ENCODE peak calls at places on chromosomes 5 and 9, in five cellular contexts. Q is amniotic epithelial cell, R is stomach, E is hepatic stellate cell, F is globus pallidus. W is an unnamed sample.

GRCh38 chr9:127347831-127348699 is 48.9 kb upstream of the SLC2A8 start:
- DNase-seq in F (no peak), E (peak; percentile 64), R (peak; percentile 21), Q (peak; percentile 71), W (no peak)

GRCh38 chr9:105443121-105443520 is 4.7 kb upstream of the FSD1L start:
- DNase-seq in F (peak; percentile 51), R (no peak), Q (no peak), E (no peak), W (no peak)

GRCh38 chr5:141973871-141974595 is 5.1 kb downstream of the RNF14 start:
- DNase-seq in Q (peak; percentile 85), E (peak; percentile 57), F (no peak), R (no peak), W (no peak)

GRCh38 chr5:154430466-154430865 is 15.3 kb upstream of the SAP30L start:
- DNase-seq in Q (no peak), R (no peak), F (no peak), E (no peak), W (no peak)

GRCh38 chr5:40356248-40356647 is 323.5 kb upstream of the PTGER4 start:
- DNase-seq in F (no peak), R (no peak), Q (peak; percentile 15), E (no peak), W (no peak)

GRCh38 chr9:122005597-122005996 is 87.5 kb downstream of the TTLL11 start:
- DNase-seq in Q (no peak), F (no peak), R (no peak), E (peak; percentile 55), W (no peak)

GRCh38 chr5:10103098-10103497 is 146.6 kb downstream of the ATPSCKMT start:
- DNase-seq in Q (no peak), F (no peak), E (no peak), R (no peak), W (no peak)

GRCh38 chr5:175746851-175747250 is 89.0 kb downstream of the HRH2 start:
- DNase-seq in Q (no peak), E (no peak), R (no peak), F (peak; percentile 78), W (peak; percentile 39)

GRCh38 chr5:18220631-18221030 is 586.4 kb downstream of the TAF11L14 start:
- DNase-seq in E (no peak), R (no peak), F (no peak), Q (no peak), W (no peak)

GRCh38 chr5:107670927-107671741 is at the start of gene EFNA5:
- DNase-seq in F (peak; percentile 11), E (peak; percentile 32), Q (peak; percentile 46), R (peak; percentile 46), W (peak; percentile 59)

GRCh38 chr9:82970359-82970758 is 92.6 kb downstream of the RASEF start:
- DNase-seq in Q (no peak), R (no peak), F (no peak), E (no peak), W (no peak)

GRCh38 chr5:107104774-107105050 is 566.0 kb downstream of the EFNA5 start:
- DNase-seq in E (no peak), Q (no peak), R (no peak), F (no peak), W (no peak)

GRCh38 chr9:24487250-24487861 is 58.3 kb downstream of the IZUMO3 start:
- DNase-seq in Q (no peak), R (no peak), E (no peak), F (no peak), W (no peak)

GRCh38 chr5:66358741-66359140 is 214.6 kb downstream of the SREK1 start:
- DNase-seq in F (no peak), Q (no peak), E (no peak), R (no peak), W (no peak)

GRCh38 chr5:158383485-158383884 is 524.5 kb upstream of the CLINT1 start:
- DNase-seq in Q (no peak), E (no peak), R (no peak), F (no peak), W (no peak)

GRCh38 chr9:99154356-99154755 is 49.4 kb downstream of the TGFBR1 start:
- DNase-seq in E (no peak), R (no peak), F (no peak), Q (no peak), W (peak; percentile 17)

GRCh38 chr5:30436718-30437117 is 756.8 kb upstream of the CDH6 start:
- DNase-seq in R (no peak), Q (no peak), E (no peak), F (no peak), W (no peak)

GRCh38 chr9:111948958-111949357 is 52.3 kb downstream of the UGCG start:
- DNase-seq in F (no peak), Q (no peak), R (no peak), E (no peak), W (no peak)

GRCh38 chr9:83649080-83649479 is 26.1 kb downstream of the IDNK start:
- DNase-seq in R (peak; percentile 74), Q (peak; percentile 29), E (peak; percentile 53), F (peak; percentile 31), W (peak; percentile 20)

GRCh38 chr9:112582371-112582770 is 95.7 kb downstream of the KIAA1958 start:
- DNase-seq in Q (no peak), F (no peak), E (no peak), R (no peak), W (no peak)

GRCh38 chr9:107190031-107190935 is 92.8 kb upstream of the RAD23B start:
- DNase-seq in F (no peak), Q (peak; percentile 78), R (no peak), E (no peak), W (no peak)

GRCh38 chr9:116958886-116959285 is 271.8 kb downstream of the TRIM32 start:
- DNase-seq in Q (no peak), R (no peak), F (no peak), E (no peak), W (no peak)

GRCh38 chr5:119362714-119363113 is 6.9 kb downstream of the TNFAIP8 start:
- DNase-seq in E (no peak), Q (no peak), F (no peak), R (no peak), W (no peak)

GRCh38 chr5:154118832-154119442 is 71.6 kb upstream of the GALNT10 start:
- DNase-seq in R (no peak), F (no peak), E (peak; percentile 18), Q (peak; percentile 3), W (no peak)

GRCh38 chr5:56507348-56507930 is 274.3 kb upstream of the ANKRD55 start:
- DNase-seq in Q (no peak), F (no peak), R (no peak), E (no peak), W (peak; percentile 32)

GRCh38 chr5:82222597-82223574 is 55.3 kb downstream of the RPS23 start:
- DNase-seq in Q (peak; percentile 84), E (no peak), R (no peak), F (no peak), W (no peak)

GRCh38 chr9:10268500-10269485 is 344.0 kb downstream of the PTPRD start:
- DNase-seq in Q (peak; percentile 59), E (no peak), F (peak; percentile 52), R (peak; percentile 53), W (no peak)

GRCh38 chr5:97042981-97043380 is 99.4 kb downstream of the LIX1 start:
- DNase-seq in F (no peak), R (no peak), Q (no peak), E (no peak), W (no peak)

GRCh38 chr9:91298304-91298703 is 63.4 kb downstream of the AUH start:
- DNase-seq in R (no peak), Q (peak; percentile 82), F (no peak), E (no peak), W (no peak)

GRCh38 chr9:70085241-70085640 is 41.6 kb downstream of the MAMDC2 start:
- DNase-seq in R (no peak), Q (peak; percentile 64), E (no peak), F (no peak), W (no peak)

GRCh38 chr5:33337621-33337960 is 103.2 kb upstream of the TARS1 start:
- DNase-seq in Q (no peak), R (no peak), F (no peak), E (no peak), W (no peak)

GRCh38 chr5:81826128-81826527 is 75.2 kb upstream of the SSBP2 start:
- DNase-seq in Q (peak; percentile 17), R (no peak), E (peak; percentile 9), F (no peak), W (no peak)

GRCh38 chr9:111852291-111852690 is 44.3 kb upstream of the UGCG start:
- DNase-seq in R (no peak), E (no peak), F (no peak), Q (peak; percentile 63), W (no peak)

GRCh38 chr9:89817186-89817960 is 212.6 kb downstream of the GADD45G start:
- DNase-seq in Q (peak; percentile 55), R (no peak), F (no peak), E (no peak), W (no peak)

GRCh38 chr5:66242050-66242449 is 98.0 kb downstream of the SREK1 start:
- DNase-seq in E (no peak), R (no peak), Q (no peak), F (no peak), W (no peak)

GRCh38 chr5:160511280-160511929 is 89.8 kb downstream of the PTTG1 start:
- DNase-seq in R (no peak), Q (no peak), F (no peak), E (no peak), W (no peak)

GRCh38 chr9:129694265-129694664 is 28.8 kb downstream of the PRRX2 start:
- DNase-seq in Q (no peak), E (no peak), R (no peak), F (no peak), W (no peak)

W was measured in DMS 273 treated with DMSO at 0.1 percent for 48 hours.